ENCODE peak calls at places on chromosome 14, in four cellular contexts. T, C, P and S are unnamed samples. For H3K4me1, the result is how much of the 10 kb centered on the place peaks cover.

GRCh38 chr14:21521526-21521925 is 4.6 kb downstream of the SALL2 start:
- DNase-seq in T (no peak), C (no peak), P (no peak), S (no peak)

GRCh38 chr14:19799880-19800279 is 3.7 kb upstream of the OR4N2 start:
- DNase-seq in T (no peak), C (no peak), P (no peak), S (peak)

GRCh38 chr14:89303452-89304435 is 113.3 kb downstream of the FOXN3 start:
- DNase-seq in T (no peak), C (peak), P (no peak), S (peak)

GRCh38 chr14:23865502-23865901 is 88.1 kb upstream of the DHRS4 start:
- DNase-seq in T (no peak), C (no peak), P (no peak), S (no peak)

GRCh38 chr14:24437020-24437735 is 5.4 kb downstream of the SDR39U1 start:
- DNase-seq in T (no peak), C (no peak), P (no peak), S (no peak)

GRCh38 chr14:69234106-69234505 is 25.9 kb upstream of the GALNT16 start:
- DNase-seq in T (no peak), C (no peak), P (no peak), S (no peak)

GRCh38 chr14:39015360-39015961 is 87.6 kb downstream of the SEC23A start:
- DNase-seq in T (no peak), C (no peak), P (no peak), S (no peak)

GRCh38 chr14:61229475-61229888 is 51.7 kb downstream of the TMEM30B start:
- DNase-seq in T (no peak), C (no peak), P (no peak), S (no peak)

GRCh38 chr14:96202441-96203094 is 2.1 kb upstream of the BDKRB2 start:
- DNase-seq in T (no peak), C (no peak), P (no peak), S (no peak)

GRCh38 chr14:96494331-96494730 is 7.9 kb upstream of the PAPOLA start:
- DNase-seq in T (no peak), C (no peak), P (no peak), S (no peak)

GRCh38 chr14:94100847-94101246 is 9.7 kb upstream of the IFI27 start:
- DNase-seq in T (no peak), C (no peak), P (no peak), S (no peak)

GRCh38 chr14:56046546-56046945 is 71.7 kb upstream of the PELI2 start:
- DNase-seq in T (no peak), C (no peak), P (no peak), S (no peak)

GRCh38 chr14:64218344-64219240 is 75.6 kb downstream of the ESR2 start:
- DNase-seq in T (no peak), C (no peak), P (no peak), S (no peak)

GRCh38 chr14:36901846-36902245 is 240.2 kb downstream of the PAX9 start:
- DNase-seq in T (no peak), C (no peak), P (no peak), S (no peak)

GRCh38 chr14:92877757-92878431 is 45.1 kb upstream of the CHGA start:
- DNase-seq in T (peak), C (no peak), P (no peak), S (no peak)

GRCh38 chr14:24246765-24247212 is 4.4 kb upstream of the TINF2 start:
- DNase-seq in T (no peak), C (no peak), P (no peak), S (peak)

GRCh38 chr14:95199298-95199983 is 42.1 kb upstream of the DICER1 start:
- DNase-seq in T (no peak), C (no peak), P (no peak), S (no peak)

GRCh38 chr14:71665157-71665556 is 267.1 kb upstream of the RGS6 start:
- DNase-seq in T (no peak), C (no peak), P (no peak), S (no peak)

GRCh38 chr14:64235652-64236640 is 58.2 kb downstream of the ESR2 start:
- DNase-seq in T (no peak), C (no peak), P (no peak), S (no peak)

GRCh38 chr14:21087294-21088091 is 11.0 kb downstream of the ZNF219 start:
- DNase-seq in T (no peak), C (no peak), P (no peak), S (no peak)

GRCh38 chr14:71524321-71524982 is 407.8 kb upstream of the RGS6 start:
- DNase-seq in T (no peak), C (no peak), P (no peak), S (no peak)

GRCh38 chr14:27199272-27199671 is 601.4 kb upstream of the NOVA1 start:
- DNase-seq in T (no peak), C (no peak), P (no peak), S (no peak)

GRCh38 chr14:100107236-100107635 is 42.0 kb downstream of the EVL start:
- DNase-seq in T (no peak), C (peak), P (no peak), S (peak)

GRCh38 chr14:61103541-61104339 is 122.7 kb downstream of the SLC38A6 start:
- DNase-seq in T (peak), C (peak), P (no peak), S (no peak)

GRCh38 chr14:38505221-38506095 is 249.6 kb upstream of the CLEC14A start:
- DNase-seq in T (no peak), C (no peak), P (no peak), S (no peak)

GRCh38 chr14:99671230-99672224 is 12.6 kb upstream of the CYP46A1 start:
- DNase-seq in T (no peak), C (peak), P (no peak), S (peak)

GRCh38 chr14:91246051-91246852 is 1.7 kb upstream of the GPR68 start:
- DNase-seq in T (no peak), C (no peak), P (no peak), S (no peak)

GRCh38 chr14:104147346-104148125 is 9.1 kb downstream of the KIF26A start:
- DNase-seq in T (peak), C (peak), P (no peak), S (peak)

GRCh38 chr14:78978896-78979295 is 808.7 kb downstream of the NRXN3 start:
- DNase-seq in T (no peak), C (no peak), P (no peak), S (no peak)

DNA sequence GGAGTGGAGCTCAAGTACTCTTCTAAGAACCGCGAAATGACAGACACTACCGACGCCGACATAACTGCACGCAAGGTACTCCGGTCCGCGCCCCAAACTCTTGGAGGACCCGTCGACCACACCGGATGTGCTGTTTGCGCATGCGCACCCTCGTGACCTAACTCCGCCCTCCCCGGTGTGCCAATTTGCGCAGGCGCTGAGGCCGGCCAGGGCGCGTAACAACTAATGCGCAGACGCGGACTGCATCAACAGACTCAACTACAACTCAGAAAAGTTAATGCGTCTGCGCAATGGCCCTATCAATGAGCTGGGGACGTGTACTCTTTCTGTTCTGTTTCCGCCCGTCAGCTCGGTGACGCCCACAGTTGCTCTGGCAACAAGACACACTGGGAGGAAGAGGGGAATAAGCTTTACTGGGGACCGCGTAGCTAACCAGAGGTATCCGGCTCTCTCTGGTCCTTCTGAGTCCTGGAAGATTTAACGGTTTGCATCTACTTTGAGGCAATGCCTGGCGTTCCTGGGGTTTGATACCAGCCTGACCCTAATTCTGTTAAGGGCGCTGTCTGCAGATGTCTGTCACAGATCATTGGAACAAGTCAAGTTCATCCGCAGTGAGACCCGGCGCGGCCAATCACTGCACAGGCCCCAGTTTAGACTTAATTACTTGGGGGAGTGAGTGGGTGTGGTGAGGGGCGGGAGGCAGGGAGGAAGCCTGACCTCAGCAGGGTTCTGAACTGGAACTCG is at the start of gene DAD1:
- DNase-seq in T (peak), C (peak), P (peak), S (peak)
- TF ChIP-seq CTCF in T (no peak), C (no peak), P (no peak), S (no peak)

GRCh38 chr14:74964787-74965769 is 9.7 kb upstream of the PGF start:
- DNase-seq in T (no peak), C (no peak), P (no peak), S (no peak)
- H3K27ac ChIP-seq in T (no peak), C (no peak), P (no peak), S (no peak)

GRCh38 chr14:101833045-101833444 is 71.5 kb downstream of the PPP2R5C start:
- DNase-seq in T (no peak), C (no peak), P (no peak), S (no peak)

GRCh38 chr14:101835566-101835965 is 74.1 kb downstream of the PPP2R5C start:
- DNase-seq in T (no peak), C (no peak), P (no peak), S (no peak)

GRCh38 chr14:101836131-101836530 is 74.6 kb downstream of the PPP2R5C start:
- DNase-seq in T (no peak), C (no peak), P (no peak), S (no peak)

GRCh38 chr14:101834387-101835165 is 73.1 kb downstream of the PPP2R5C start:
- DNase-seq in T (no peak), C (no peak), P (no peak), S (no peak)

GRCh38 chr14:101835166-101835557 is 73.7 kb downstream of the PPP2R5C start:
- DNase-seq in T (no peak), C (no peak), P (no peak), S (no peak)
- H3K4me1 ChIP-seq in T (under half), C (under half), P (under half), S (under half)

GRCh38 chr14:30906752-30907658 is 32.6 kb downstream of the COCH start:
- DNase-seq in T (no peak), C (no peak), P (no peak), S (no peak)
- TF ChIP-seq CTCF in T (peak), C (peak), P (no peak), S (peak)

GRCh38 chr14:105153331-105153731 is 15.2 kb downstream of the JAG2 start:
- DNase-seq in T (no peak), C (peak), P (no peak), S (no peak)
- H3K27ac ChIP-seq in T (no peak), C (peak), P (no peak), S (peak)

GRCh38 chr14:81533536-81534343 is at the start of gene SEL1L:
- DNase-seq in T (peak), C (peak), P (peak), S (peak)

GRCh38 chr14:81536125-81536771 is 2.6 kb upstream of the SEL1L start:
- DNase-seq in T (no peak), C (no peak), P (no peak), S (no peak)

GRCh38 chr14:81534510-81535074 is 939 bp upstream of the SEL1L start:
- DNase-seq in T (no peak), C (no peak), P (no peak), S (no peak)

GRCh38 chr14:81535399-81536124 is 1.9 kb upstream of the SEL1L start:
- DNase-seq in T (no peak), C (no peak), P (no peak), S (no peak)

GRCh38 chr14:81533212-81533535 is 479 bp downstream of the SEL1L start:
- DNase-seq in T (no peak), C (no peak), P (no peak), S (no peak)
- H3K4me1 ChIP-seq in T (half or more), C (under half), P (under half), S (half or more)

GRCh38 chr14:68085742-68086141 is 266.2 kb downstream of the RAD51B start:
- DNase-seq in T (no peak), C (no peak), P (no peak), S (no peak)

GRCh38 chr14:68081489-68081888 is 261.9 kb downstream of the RAD51B start:
- DNase-seq in T (no peak), C (no peak), P (no peak), S (no peak)

GRCh38 chr14:68082698-68083291 is 263.2 kb downstream of the RAD51B start:
- DNase-seq in T (no peak), C (no peak), P (no peak), S (no peak)

GRCh38 chr14:68079941-68080697 is 260.5 kb downstream of the RAD51B start:
- DNase-seq in T (no peak), C (no peak), P (no peak), S (no peak)

DNA sequence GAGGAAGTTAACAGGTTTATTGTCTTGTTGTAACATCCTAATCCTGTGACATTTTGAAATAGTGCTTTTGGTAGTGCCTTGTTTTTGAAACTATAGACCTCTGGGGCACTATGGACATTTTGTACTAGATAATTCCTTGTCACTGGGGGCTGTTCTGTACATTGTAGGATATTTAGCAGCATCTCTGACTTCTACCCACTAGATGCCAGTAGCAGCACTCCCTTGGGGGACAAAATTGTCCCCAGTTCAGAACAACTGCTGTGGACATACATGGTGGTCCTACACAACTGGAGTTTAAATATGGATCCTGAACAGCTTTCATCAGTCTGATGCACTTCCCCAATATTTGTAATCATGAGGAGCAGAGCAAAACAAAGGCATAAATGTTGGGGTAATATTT is 264.7 kb downstream of the RAD51B start:
- DNase-seq in T (no peak), C (no peak), P (no peak), S (no peak)
- TF ChIP-seq CTCF in T (no peak), C (peak), P (peak), S (peak)

GRCh38 chr14:59146941-59147470 is 41.5 kb upstream of the DAAM1 start:
- DNase-seq in T (no peak), C (no peak), P (no peak), S (no peak)
- H3K27ac ChIP-seq in T (no peak), C (no peak), P (no peak), S (no peak)

GRCh38 chr14:103019236-103019635 is 38.1 kb downstream of the CDC42BPB start:
- DNase-seq in T (no peak), C (no peak), P (no peak), S (peak)
- H3K4me1 ChIP-seq in T (under half), C (under half), P (under half), S (half or more)